ENCODE peak calls at places on chromosome 1, in seven cellular contexts. V, W, H, X, L, N and A are unnamed samples.

GRCh38 chr1:77678628-77679610 is 3.5 kb downstream of the ZZZ3 start:
- DNase-seq in V (no peak), W (no peak), H (no peak), X (no peak), L (no peak), N (no peak), A (no peak)

GRCh38 chr1:203229471-203230178 is at the start of gene CHIT1:
- DNase-seq in V (peak), W (no peak), H (no peak), X (no peak), L (no peak), N (no peak), A (no peak)

GRCh38 chr1:33045246-33045645 is 8.6 kb upstream of the AK2 start:
- DNase-seq in V (no peak), W (no peak), H (no peak), X (no peak), L (peak), N (no peak), A (no peak)

GRCh38 chr1:218459878-218460277 is 114.7 kb downstream of the TGFB2 start:
- DNase-seq in V (peak), W (peak), H (peak), X (peak), L (peak), N (peak), A (peak)

GRCh38 chr1:189662190-189662589 is 815.5 kb downstream of the BRINP3 start:
- DNase-seq in V (peak), W (no peak), H (no peak), X (peak), L (no peak), N (no peak), A (no peak)

GRCh38 chr1:9281071-9281827 is 11.4 kb upstream of the SPSB1 start:
- DNase-seq in V (no peak), W (no peak), H (peak), X (no peak), L (no peak), N (no peak), A (no peak)

GRCh38 chr1:58699011-58699762 is 675 bp downstream of the MYSM1 start:
- DNase-seq in V (no peak), W (no peak), H (no peak), X (peak), L (no peak), N (no peak), A (peak)

GRCh38 chr1:33169290-33170055 is 12.4 kb downstream of the TRIM62 start:
- DNase-seq in V (peak), W (no peak), H (no peak), X (peak), L (no peak), N (no peak), A (peak)

GRCh38 chr1:110647254-110647891 is 27.4 kb downstream of the KCNA3 start:
- DNase-seq in V (peak), W (no peak), H (peak), X (peak), L (no peak), N (no peak), A (no peak)

GRCh38 chr1:177490240-177490639 is 319.5 kb downstream of the BRINP2 start:
- DNase-seq in V (no peak), W (no peak), H (no peak), X (no peak), L (no peak), N (no peak), A (peak)

GRCh38 chr1:214584805-214585766 is 17.9 kb upstream of the CENPF start:
- DNase-seq in V (peak), W (no peak), H (peak), X (peak), L (no peak), N (no peak), A (peak)

GRCh38 chr1:93844262-93845045 is 34.6 kb downstream of the DNTTIP2 start:
- DNase-seq in V (peak), W (peak), H (peak), X (peak), L (peak), N (no peak), A (peak)

GRCh38 chr1:62361426-62361825 is 42.2 kb upstream of the KANK4 start:
- DNase-seq in V (no peak), W (no peak), H (no peak), X (no peak), L (no peak), N (no peak), A (no peak)

GRCh38 chr1:241964550-241965241 is 7.1 kb downstream of the BECN2 start:
- DNase-seq in V (peak), W (no peak), H (no peak), X (peak), L (no peak), N (no peak), A (peak)

GRCh38 chr1:19079541-19079940 is 123.1 kb upstream of the IFFO2 start:
- DNase-seq in V (no peak), W (no peak), H (no peak), X (no peak), L (no peak), N (no peak), A (no peak)

GRCh38 chr1:175514309-175515001 is 228.9 kb downstream of the TNR start:
- DNase-seq in V (no peak), W (no peak), H (peak), X (no peak), L (no peak), N (no peak), A (peak)

GRCh38 chr1:236759252-236759859 is 35.7 kb upstream of the MTR start:
- DNase-seq in V (peak), W (peak), H (peak), X (peak), L (no peak), N (no peak), A (peak)

GRCh38 chr1:15288173-15288926 is 41.3 kb downstream of the FHAD1 start:
- DNase-seq in V (no peak), W (no peak), H (no peak), X (no peak), L (no peak), N (no peak), A (no peak)

GRCh38 chr1:158068918-158069317 is 75.5 kb downstream of the KIRREL1 start:
- DNase-seq in V (no peak), W (no peak), H (no peak), X (no peak), L (no peak), N (no peak), A (no peak)
- H3K23ac ChIP-seq in V (no peak), W (peak), H (no peak), X (no peak), L (no peak), N (no peak), A (no peak)

GRCh38 chr1:29708381-29708780 is 472.1 kb downstream of the PTPRU start:
- DNase-seq in V (peak), W (no peak), H (peak), X (no peak), L (no peak), N (no peak), A (peak)
- H3K9ac ChIP-seq in V (peak), W (no peak), H (peak), X (no peak), L (no peak), N (no peak), A (no peak)

GRCh38 chr1:7525664-7526063 is 245.4 kb upstream of the VAMP3 start:
- DNase-seq in V (no peak), W (no peak), H (no peak), X (no peak), L (no peak), N (no peak), A (no peak)
- H3K23ac ChIP-seq in V (no peak), W (peak), H (no peak), X (no peak), L (no peak), N (no peak), A (no peak)

GRCh38 chr1:117754061-117754969 is 148.5 kb downstream of the TENT5C start:
- DNase-seq in V (peak), W (peak), H (peak), X (peak), L (peak), N (peak), A (peak)

GRCh38 chr1:117760069-117760468 is 154.2 kb downstream of the TENT5C start:
- DNase-seq in V (no peak), W (no peak), H (no peak), X (no peak), L (no peak), N (no peak), A (no peak)

GRCh38 chr1:117757668-117758067 is 151.8 kb downstream of the TENT5C start:
- DNase-seq in V (peak), W (no peak), H (peak), X (no peak), L (no peak), N (no peak), A (no peak)

GRCh38 chr1:117759535-117759934 is 153.7 kb downstream of the TENT5C start:
- DNase-seq in V (no peak), W (no peak), H (no peak), X (no peak), L (no peak), N (no peak), A (no peak)

DNA sequence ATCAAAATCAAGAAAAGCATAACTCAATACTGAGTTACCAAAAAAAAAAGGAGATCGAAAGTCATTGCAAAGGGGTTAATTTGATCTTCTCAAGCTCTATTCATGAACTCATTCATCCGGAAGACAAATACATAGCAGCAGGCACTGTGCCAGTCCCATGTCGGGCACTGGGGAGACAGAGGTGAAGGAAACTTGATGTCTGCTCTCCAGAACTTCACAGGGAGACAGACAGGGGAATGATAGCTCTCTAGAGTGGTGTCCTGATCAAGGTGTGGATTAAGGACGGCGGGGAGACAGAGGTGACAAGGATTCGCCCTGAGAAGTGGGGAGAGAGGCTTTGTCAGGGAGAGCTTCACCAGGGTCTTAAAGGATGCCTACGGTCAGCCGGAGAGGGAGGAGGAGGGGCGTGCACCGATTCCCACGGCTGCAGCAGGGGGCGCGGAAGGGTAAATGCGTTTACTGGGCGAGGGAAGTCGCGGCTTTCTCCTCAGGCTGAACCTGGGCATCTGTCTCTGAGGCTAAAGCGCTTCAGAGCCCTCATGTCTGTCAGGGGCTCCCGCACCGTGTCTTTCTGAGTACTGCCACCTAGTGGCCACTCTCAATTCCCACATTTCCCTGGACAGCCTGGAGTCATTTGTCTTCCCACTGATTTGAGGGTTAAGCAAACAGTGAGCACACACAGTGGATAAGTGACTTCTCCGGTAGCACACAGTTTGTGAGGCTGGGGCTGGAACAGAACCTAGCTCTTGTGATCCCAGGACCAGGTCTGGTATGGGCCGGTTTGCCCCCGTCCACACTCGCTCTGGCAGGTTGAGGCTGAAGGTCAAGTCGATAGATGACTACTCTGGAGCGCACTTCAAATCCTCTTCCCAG is 152.8 kb downstream of the TENT5C start:
- DNase-seq in V (peak), W (peak), H (peak), X (peak), L (peak), N (peak), A (peak)
- H3K9ac ChIP-seq in V (peak), W (no peak), H (peak), X (no peak), L (no peak), N (no peak), A (peak)

GRCh38 chr1:20240012-20240411 is 50.7 kb upstream of the VWA5B1 start:
- DNase-seq in V (no peak), W (no peak), H (no peak), X (no peak), L (no peak), N (no peak), A (no peak)

GRCh38 chr1:20233866-20234265 is 47.5 kb upstream of the PLA2G2C start:
- DNase-seq in V (no peak), W (no peak), H (no peak), X (peak), L (no peak), N (no peak), A (no peak)

GRCh38 chr1:20234761-20235540 is 48.6 kb upstream of the PLA2G2C start:
- DNase-seq in V (no peak), W (no peak), H (no peak), X (peak), L (no peak), N (no peak), A (no peak)

GRCh38 chr1:20233394-20233793 is 47.1 kb upstream of the PLA2G2C start:
- DNase-seq in V (peak), W (no peak), H (peak), X (peak), L (no peak), N (no peak), A (peak)

DNA sequence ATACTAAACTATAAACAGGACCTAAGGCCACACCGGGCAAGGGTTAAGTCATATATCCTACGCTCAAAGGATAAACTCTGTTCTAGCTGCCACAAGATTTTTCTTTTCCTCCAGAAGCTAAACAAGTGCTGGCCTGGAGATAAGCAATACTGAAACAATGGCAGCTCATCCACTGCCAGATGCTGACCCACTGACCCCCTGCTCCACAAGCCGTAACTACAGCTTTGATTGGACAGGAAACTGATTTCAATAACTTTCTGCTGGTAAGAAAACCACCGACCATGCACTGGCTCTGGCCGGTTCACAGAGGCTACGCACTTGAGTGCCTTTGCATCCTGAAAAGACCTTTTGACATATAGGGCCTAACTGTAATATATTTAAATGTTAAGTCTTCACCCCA is 51.3 kb upstream of the PLA2G2C start:
- DNase-seq in V (no peak), W (no peak), H (no peak), X (no peak), L (no peak), N (no peak), A (no peak)
- H3K23ac ChIP-seq in V (no peak), W (no peak), H (no peak), X (no peak), L (no peak), N (no peak), A (no peak)

GRCh38 chr1:88462481-88463261 is 221.4 kb upstream of the PKN2 start:
- DNase-seq in V (peak), W (peak), H (peak), X (peak), L (peak), N (peak), A (peak)

GRCh38 chr1:88466899-88467580 is 217.0 kb upstream of the PKN2 start:
- DNase-seq in V (no peak), W (no peak), H (no peak), X (no peak), L (no peak), N (no peak), A (no peak)

DNA sequence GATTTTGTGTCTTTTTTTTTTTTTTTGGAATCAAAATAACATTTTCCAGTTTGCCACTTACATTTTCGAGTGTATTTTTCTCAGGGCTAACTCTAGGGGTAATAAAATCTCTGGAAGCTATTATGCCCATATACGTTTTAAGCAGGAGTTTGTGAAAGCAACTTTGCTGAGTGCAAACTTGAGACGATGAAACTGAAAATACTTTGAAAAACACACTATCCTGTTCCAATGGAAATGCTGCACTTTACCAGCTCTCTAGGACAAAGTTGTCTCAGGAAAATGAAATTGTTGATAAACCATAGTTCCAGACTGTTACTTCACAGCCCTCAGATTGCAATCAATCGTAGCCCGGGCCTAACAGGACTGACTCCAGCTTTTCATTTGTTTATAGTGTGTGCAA is 220.7 kb upstream of the PKN2 start:
- DNase-seq in V (no peak), W (no peak), H (peak), X (no peak), L (no peak), N (no peak), A (no peak)
- H3K9ac ChIP-seq in V (no peak), W (no peak), H (peak), X (no peak), L (no peak), N (no peak), A (no peak)

GRCh38 chr1:240274569-240274968 is 182.9 kb downstream of the FMN2 start:
- DNase-seq in V (no peak), W (no peak), H (no peak), X (no peak), L (no peak), N (no peak), A (no peak)
- H3K23ac ChIP-seq in V (no peak), W (no peak), H (no peak), X (no peak), L (no peak), N (no peak), A (no peak)